ENCODE peak calls at places on chromosomes 1 and 21, in five cellular contexts. N is frontal cortex, X is activated T-cell treated with anti-CD3 and anti-CD28 coated beads for 48 hours, Q is HL-60, D is neuronal stem cell. J is an unnamed sample.

GRCh38 chr1:108826081-108826635 is 30.7 kb downstream of the AKNAD1 start:
- DNase-seq in N (no peak), X (no peak), Q (no peak), D (no peak), J (no peak)

GRCh38 chr1:234849824-234850223 is 239.8 kb upstream of the IRF2BP2 start:
- DNase-seq in N (no peak), X (no peak), Q (no peak), D (no peak), J (no peak)

GRCh38 chr1:91827094-91828006 is 58.6 kb downstream of the TGFBR3 start:
- DNase-seq in N (no peak), X (no peak), Q (no peak), D (no peak), J (no peak)

GRCh38 chr1:235442788-235443429 is 61.3 kb downstream of the B3GALNT2 start:
- DNase-seq in N (no peak), X (no peak), Q (no peak), D (no peak), J (no peak)

GRCh38 chr1:2108213-2108876 is 58.1 kb downstream of the PRKCZ start:
- DNase-seq in N (peak; percentile 74), X (no peak), Q (peak; percentile 32), D (peak; percentile 33), J (peak; percentile 6)

GRCh38 chr1:13730751-13731482 is 30.9 kb downstream of the PRDM2 start:
- DNase-seq in N (no peak), X (peak; percentile 70), Q (peak; percentile 74), D (no peak), J (peak; percentile 75)

GRCh38 chr1:85398391-85399064 is 66.4 kb downstream of the DDAH1 start:
- DNase-seq in N (no peak), X (no peak), Q (no peak), D (no peak), J (no peak)

GRCh38 chr1:116433283-116434257 is 60.5 kb downstream of the ATP1A1 start:
- DNase-seq in N (peak; percentile 29), X (no peak), Q (no peak), D (no peak), J (no peak)

GRCh38 chr1:111990026-111990877 is 784 bp upstream of the KCND3 start:
- DNase-seq in N (no peak), X (no peak), Q (no peak), D (peak; percentile 15), J (no peak)

GRCh38 chr1:181416268-181416855 is 67.0 kb upstream of the CACNA1E start:
- DNase-seq in N (no peak), X (no peak), Q (no peak), D (no peak), J (no peak)

GRCh38 chr1:41387667-41388091 is 26.4 kb downstream of the FOXO6 start:
- DNase-seq in N (peak; percentile 50), X (no peak), Q (no peak), D (peak; percentile 61), J (no peak)

GRCh38 chr1:157272899-157273774 is 134.9 kb upstream of the ETV3 start:
- DNase-seq in N (no peak), X (no peak), Q (no peak), D (no peak), J (no peak)

GRCh38 chr1:8476021-8476420 is 158.1 kb downstream of the SLC45A1 start:
- DNase-seq in N (no peak), X (no peak), Q (peak; percentile 32), D (no peak), J (no peak)

GRCh38 chr1:204623365-204623893 is 62.1 kb downstream of the LRRN2 start:
- DNase-seq in N (no peak), X (no peak), Q (no peak), D (peak; percentile 26), J (no peak)

GRCh38 chr1:244461254-244462071 is at the start of gene CATSPERE:
- DNase-seq in N (peak; percentile 84), X (peak; percentile 71), Q (peak; percentile 78), D (peak; percentile 54), J (peak; percentile 65)

GRCh38 chr21:43919871-43920801 is 55.1 kb downstream of the AGPAT3 start:
- DNase-seq in N (no peak), X (no peak), Q (no peak), D (no peak), J (no peak)

GRCh38 chr21:35559128-35559831 is 501.0 kb downstream of the SETD4 start:
- DNase-seq in N (no peak), X (no peak), Q (no peak), D (no peak), J (no peak)

GRCh38 chr1:168991667-168992475 is 114.6 kb upstream of the ATP1B1 start:
- DNase-seq in N (no peak), X (peak; percentile 8), Q (no peak), D (no peak), J (no peak)

GRCh38 chr1:8197493-8198282 is 120.2 kb upstream of the SLC45A1 start:
- DNase-seq in N (peak; percentile 32), X (no peak), Q (no peak), D (no peak), J (no peak)

GRCh38 chr1:220770245-220770913 is 16.3 kb upstream of the MTARC1 start:
- DNase-seq in N (no peak), X (no peak), Q (no peak), D (no peak), J (no peak)

GRCh38 chr1:71638081-71638766 is 557.4 kb upstream of the ZRANB2 start:
- DNase-seq in N (no peak), X (no peak), Q (no peak), D (no peak), J (no peak)

J was measured in T-helper 17 cell.